ENCODE peak calls at places on chromosomes 13 and 19, in eight cellular contexts. S is activated CD4-positive, alpha-beta memory T cell treated with anti-CD3 and anti-CD28 coated beads, Interleukin-2, amount 10 ng/mL, durations not matched to agents 7 days and 5 days; X is GM12878; E is BE2C; L is left cardiac atrium; N is iPS-NIHi11; K is AG10803; P is A549. F is an unnamed sample.

GRCh38 chr13:65926750-65927171 is 1303.4 kb downstream of the PCDH9 start:
- DNase-seq in S (no peak), L (peak; percentile 23), E (peak; percentile 24), K (no peak), X (no peak), N (peak; percentile 37), P (peak; percentile 0), F (peak; percentile 39)

GRCh38 chr19:8569066-8569761 is 8.0 kb downstream of the MYO1F start:
- DNase-seq in L (peak; percentile 36), K (peak; percentile 97), S (peak; percentile 88), X (peak; percentile 63), N (peak; percentile 4), E (no peak), P (peak; percentile 29), F (peak; percentile 94)

GRCh38 chr19:17681505-17682125 is 6.5 kb downstream of the UNC13A start:
- DNase-seq in N (peak; percentile 85), P (no peak), S (peak; percentile 51), K (peak; percentile 25), E (no peak), L (peak; percentile 56), X (no peak), F (peak; percentile 54)

GRCh38 chr19:29887498-29887897 is 54.5 kb upstream of the URI1 start:
- DNase-seq in E (no peak), K (peak; percentile 11), P (no peak), L (no peak), N (no peak), X (no peak), S (no peak), F (peak; percentile 33)

GRCh38 chr19:16445238-16446107 is 26.3 kb downstream of the EPS15L1 start:
- DNase-seq in K (peak; percentile 35), P (no peak), X (peak; percentile 90), S (no peak), N (no peak), E (no peak), L (no peak), F (peak; percentile 71)

GRCh38 chr13:78764665-78765064 is 105.7 kb upstream of the OBI1 start:
- DNase-seq in S (no peak), P (no peak), X (no peak), N (no peak), L (no peak), E (no peak), K (no peak), F (no peak)

GRCh38 chr13:103351035-103351828 is 285.0 kb upstream of the SLC10A2 start:
- DNase-seq in N (peak; percentile 29), K (no peak), L (peak; percentile 20), E (peak; percentile 19), X (no peak), S (no peak), P (no peak), F (peak; percentile 39)

GRCh38 chr19:52600639-52601024 is 30.5 kb downstream of the ZNF701 start:
- DNase-seq in E (no peak), P (no peak), S (no peak), N (no peak), L (peak; percentile 36), X (no peak), K (no peak), F (no peak)

GRCh38 chr19:51983361-51983760 is 3.3 kb downstream of the ZNF350 start:
- DNase-seq in X (no peak), S (no peak), N (no peak), L (no peak), P (no peak), K (no peak), E (no peak), F (no peak)

GRCh38 chr19:13008926-13009787 is 13.9 kb downstream of the NFIX start:
- DNase-seq in K (peak; percentile 36), S (no peak), N (no peak), E (no peak), L (no peak), P (no peak), X (no peak), F (no peak)

GRCh38 chr19:38068851-38069250 is 155.2 kb downstream of the DPF1 start:
- DNase-seq in N (no peak), L (no peak), P (no peak), S (no peak), E (no peak), X (no peak), K (no peak), F (no peak)

GRCh38 chr13:67078062-67078461 is 152.1 kb downstream of the PCDH9 start:
- DNase-seq in S (no peak), E (no peak), P (no peak), L (no peak), K (no peak), N (no peak), X (no peak), F (no peak)

GRCh38 chr19:16715613-16716012 is 4.0 kb upstream of the NWD1 start:
- DNase-seq in E (no peak), S (no peak), X (no peak), K (no peak), N (no peak), L (no peak), P (no peak), F (no peak)

GRCh38 chr19:27746691-27747380 is 1466.1 kb downstream of the UQCRFS1 start:
- DNase-seq in X (no peak), N (peak; percentile 59), K (peak; percentile 13), L (peak; percentile 41), E (peak; percentile 54), S (no peak), P (peak; percentile 19), F (peak; percentile 5)

GRCh38 chr19:55546822-55547614 is 1.7 kb upstream of the SBK3 start:
- DNase-seq in L (peak; percentile 93), S (no peak), K (peak; percentile 67), N (peak; percentile 33), X (no peak), E (peak; percentile 25), P (no peak), F (peak; percentile 81)

GRCh38 chr19:16457195-16457953 is 14.4 kb downstream of the EPS15L1 start:
- DNase-seq in E (peak; percentile 89), P (no peak), X (no peak), K (peak; percentile 46), L (peak; percentile 48), N (peak; percentile 49), S (no peak), F (peak; percentile 42)

GRCh38 chr13:52955505-52955904 is 73.1 kb upstream of the OLFM4 start:
- DNase-seq in N (peak; percentile 58), P (no peak), E (no peak), X (no peak), K (no peak), L (no peak), S (no peak), F (no peak)

GRCh38 chr19:28971513-28971912 is 241.4 kb downstream of the UQCRFS1 start:
- DNase-seq in N (no peak), S (no peak), E (no peak), P (no peak), K (no peak), L (no peak), X (no peak), F (no peak)

GRCh38 chr13:76222511-76222910 is 586.4 kb downstream of the LMO7 start:
- DNase-seq in K (no peak), N (no peak), P (no peak), X (no peak), E (no peak), S (no peak), L (no peak), F (no peak)

GRCh38 chr19:480016-480855 is 16.1 kb upstream of the MADCAM1 start:
- DNase-seq in P (peak; percentile 79), X (no peak), L (peak; percentile 91), E (peak; percentile 70), K (peak; percentile 53), S (peak; percentile 36), N (peak; percentile 86), F (peak; percentile 72)

GRCh38 chr13:28204690-28205443 is 66.5 kb downstream of the PAN3 start:
- DNase-seq in P (no peak), L (no peak), X (peak; percentile 13), K (no peak), N (no peak), S (no peak), E (no peak), F (no peak)

GRCh38 chr19:5907216-5907615 is 2.5 kb downstream of the VMAC start:
- DNase-seq in K (no peak), X (no peak), S (no peak), L (no peak), E (no peak), N (no peak), P (no peak), F (no peak)